ENCODE peak calls at places on chromosomes 4 and X, in five cellular contexts. One of them, this sample, is unnamed.

GRCh38 chr4:83932996-83933395 is 397.1 kb downstream of the GPAT3 start:
- DNase-seq in aorta: no peak
- DNase-seq in activated B cell treated with CpG ODN at 0.5 μM for 24 hours: no peak
- DNase-seq in HS-27A: no peak
- DNase-seq in IMR-90: peak
- DNase-seq in this sample: no peak

GRCh38 chr4:41177016-41177415 is 37.3 kb downstream of the APBB2 start:
- DNase-seq in aorta: no peak
- DNase-seq in activated B cell treated with CpG ODN at 0.5 μM for 24 hours: no peak
- DNase-seq in HS-27A: peak
- DNase-seq in IMR-90: peak
- DNase-seq in this sample: no peak

GRCh38 chrX:78517124-78517523 is 142.0 kb downstream of the RTL3 start:
- DNase-seq in aorta: no peak
- DNase-seq in activated B cell treated with CpG ODN at 0.5 μM for 24 hours: no peak
- DNase-seq in HS-27A: no peak
- DNase-seq in IMR-90: no peak
- DNase-seq in this sample: no peak

GRCh38 chrX:49919617-49920016 is 2.8 kb upstream of the CLCN5 start:
- DNase-seq in aorta: no peak
- DNase-seq in activated B cell treated with CpG ODN at 0.5 μM for 24 hours: no peak
- DNase-seq in HS-27A: no peak
- DNase-seq in IMR-90: peak
- DNase-seq in this sample: peak

GRCh38 chr4:26048378-26048882 is 134.4 kb downstream of the SMIM20 start:
- DNase-seq in aorta: peak
- DNase-seq in activated B cell treated with CpG ODN at 0.5 μM for 24 hours: no peak
- DNase-seq in HS-27A: peak
- DNase-seq in IMR-90: peak
- DNase-seq in this sample: peak

GRCh38 chr4:147772459-147772969 is 40.6 kb downstream of the ARHGAP10 start:
- DNase-seq in aorta: no peak
- DNase-seq in activated B cell treated with CpG ODN at 0.5 μM for 24 hours: no peak
- DNase-seq in HS-27A: peak
- DNase-seq in IMR-90: peak
- DNase-seq in this sample: no peak

GRCh38 chr4:182320580-182320979 is 77.4 kb downstream of the TENM3 start:
- DNase-seq in aorta: no peak
- DNase-seq in activated B cell treated with CpG ODN at 0.5 μM for 24 hours: no peak
- DNase-seq in HS-27A: no peak
- DNase-seq in IMR-90: no peak
- DNase-seq in this sample: no peak

GRCh38 chr4:6474053-6474568 is 1.7 kb upstream of the PPP2R2C start:
- DNase-seq in aorta: no peak
- DNase-seq in activated B cell treated with CpG ODN at 0.5 μM for 24 hours: no peak
- DNase-seq in HS-27A: no peak
- DNase-seq in IMR-90: no peak
- DNase-seq in this sample: no peak

GRCh38 chrX:39773150-39773549 is 324.6 kb downstream of the BCOR start:
- DNase-seq in aorta: no peak
- DNase-seq in activated B cell treated with CpG ODN at 0.5 μM for 24 hours: no peak
- DNase-seq in HS-27A: no peak
- DNase-seq in IMR-90: no peak
- DNase-seq in this sample: no peak

GRCh38 chr4:54800831-54801530 is 143.2 kb downstream of the KIT start:
- DNase-seq in aorta: no peak
- DNase-seq in activated B cell treated with CpG ODN at 0.5 μM for 24 hours: no peak
- DNase-seq in HS-27A: no peak
- DNase-seq in IMR-90: no peak
- DNase-seq in this sample: no peak

GRCh38 chr4:5710065-5710961 is 688 bp upstream of the EVC start:
- DNase-seq in aorta: no peak
- DNase-seq in activated B cell treated with CpG ODN at 0.5 μM for 24 hours: no peak
- DNase-seq in HS-27A: no peak
- DNase-seq in IMR-90: peak
- DNase-seq in this sample: no peak

GRCh38 chr4:109406337-109406931 is 27.2 kb upstream of the SEC24B start:
- DNase-seq in aorta: no peak
- DNase-seq in activated B cell treated with CpG ODN at 0.5 μM for 24 hours: no peak
- DNase-seq in HS-27A: peak
- DNase-seq in IMR-90: peak
- DNase-seq in this sample: no peak

GRCh38 chr4:10457255-10457801 is at the start of gene ZNF518B:
- DNase-seq in aorta: peak
- DNase-seq in activated B cell treated with CpG ODN at 0.5 μM for 24 hours: peak
- DNase-seq in HS-27A: no peak
- DNase-seq in IMR-90: peak
- DNase-seq in this sample: peak

GRCh38 chr4:6516762-6517161 is 44.3 kb upstream of the PPP2R2C start:
- DNase-seq in aorta: no peak
- DNase-seq in activated B cell treated with CpG ODN at 0.5 μM for 24 hours: no peak
- DNase-seq in HS-27A: no peak
- DNase-seq in IMR-90: no peak
- DNase-seq in this sample: peak